ENCODE peak calls at places on chromosomes 7 and 10, in four cellular contexts. I, D, Y and Q are unnamed samples.

GRCh38 chr10:84846646-84847045 is 518.3 kb downstream of the CCSER2 start:
- DNase-seq in D (no peak), Y (no peak), I (no peak), Q (no peak)

GRCh38 chr10:118792501-118792900 is 37.7 kb upstream of the CACUL1 start:
- DNase-seq in D (no peak), I (no peak), Y (no peak), Q (no peak)

GRCh38 chr10:17201165-17202013 is at the start of gene TRDMT1:
- DNase-seq in D (peak), I (peak), Y (peak), Q (peak)

GRCh38 chr7:47852330-47853245 is 95.7 kb downstream of the PKD1L1 start:
- DNase-seq in D (no peak), Y (no peak), I (peak), Q (no peak)

GRCh38 chr7:53383131-53383530 is 347.7 kb downstream of the POM121L12 start:
- DNase-seq in D (no peak), Y (no peak), I (no peak), Q (no peak)

GRCh38 chr7:131027287-131027773 is 293.3 kb upstream of the KLF14 start:
- DNase-seq in Y (peak), D (peak), I (no peak), Q (no peak)

GRCh38 chr10:6778992-6779701 is 199.1 kb upstream of the PRKCQ start:
- DNase-seq in I (peak), D (no peak), Y (no peak), Q (no peak)

GRCh38 chr7:105196473-105196872 is 182.5 kb downstream of the KMT2E start:
- DNase-seq in D (no peak), Y (no peak), I (no peak), Q (no peak)

GRCh38 chr7:85521108-85521694 is 334.3 kb upstream of the SEMA3D start:
- DNase-seq in Y (no peak), I (no peak), D (no peak), Q (no peak)